ENCODE peak calls at places on chromosomes 6 and 20, in eight cellular contexts. A, E, K, Q, Y, N, X and R are unnamed samples.
A peak's percentile ranks its signal among the peaks of the same experiment; 100 is the strongest.

GRCh38 chr6:113049190-113049589 is 702.1 kb downstream of the RFPL4B start:
- DNase-seq in A (no peak), E (no peak), K (no peak), Q (no peak), Y (no peak), N (no peak), X (no peak), R (no peak)

GRCh38 chr6:52407467-52407866 is 12.7 kb upstream of the EFHC1 start:
- DNase-seq in A (peak; percentile 28), E (peak; percentile 38), K (no peak), Q (peak; percentile 37), Y (peak; percentile 54), N (no peak), X (peak; percentile 22), R (no peak)

GRCh38 chr20:62818592-62819493 is 2.0 kb downstream of the COL9A3 start:
- DNase-seq in A (no peak), E (no peak), K (no peak), Q (no peak), Y (no peak), N (peak; percentile 76), X (no peak), R (peak; percentile 86)

GRCh38 chr6:144758602-144759001 is 473.5 kb downstream of the UTRN start:
- DNase-seq in A (peak; percentile 69), E (no peak), K (no peak), Q (no peak), Y (no peak), N (no peak), X (no peak), R (no peak)

GRCh38 chr6:160142115-160142715 is 20.6 kb downstream of the SLC22A1 start:
- DNase-seq in A (no peak), E (no peak), K (no peak), Q (no peak), Y (no peak), N (no peak), X (no peak), R (no peak)

GRCh38 chr6:90110971-90111370 is 185.7 kb downstream of the BACH2 start:
- DNase-seq in A (no peak), E (no peak), K (no peak), Q (no peak), Y (peak; percentile 80), N (no peak), X (no peak), R (no peak)

GRCh38 chr6:135159531-135159930 is 21.6 kb upstream of the MYB start:
- DNase-seq in A (no peak), E (no peak), K (no peak), Q (no peak), Y (no peak), N (no peak), X (no peak), R (no peak)

GRCh38 chr6:1631251-1631650 is 21.5 kb downstream of the FOXC1 start:
- DNase-seq in A (peak; percentile 59), E (no peak), K (no peak), Q (no peak), Y (no peak), N (no peak), X (no peak), R (no peak)

GRCh38 chr6:34414999-34415858 is 10.6 kb downstream of the RPS10 start:
- DNase-seq in A (peak; percentile 61), E (no peak), K (no peak), Q (peak; percentile 51), Y (peak; percentile 56), N (no peak), X (peak; percentile 9), R (peak; percentile 57)

GRCh38 chr6:15101130-15101529 is 144.7 kb upstream of the JARID2 start:
- DNase-seq in A (no peak), E (no peak), K (no peak), Q (no peak), Y (no peak), N (no peak), X (no peak), R (no peak)

GRCh38 chr6:7390218-7390878 is 740 bp downstream of the RIOK1 start:
- DNase-seq in A (peak; percentile 93), E (no peak), K (no peak), Q (no peak), Y (no peak), N (no peak), X (no peak), R (no peak)

GRCh38 chr6:113596907-113597583 is 260.1 kb upstream of the MARCKS start:
- DNase-seq in A (peak; percentile 62), E (peak; percentile 78), K (no peak), Q (no peak), Y (no peak), N (no peak), X (no peak), R (no peak)

GRCh38 chr20:43539975-43540672 is 18.7 kb upstream of the SGK2 start:
- DNase-seq in A (no peak), E (no peak), K (no peak), Q (no peak), Y (no peak), N (no peak), X (no peak), R (no peak)

GRCh38 chr20:11692567-11692966 is 225.1 kb upstream of the BTBD3 start:
- DNase-seq in A (no peak), E (no peak), K (no peak), Q (no peak), Y (no peak), N (no peak), X (no peak), R (no peak)

GRCh38 chr6:158009935-158010585 is 28.4 kb downstream of the SYNJ2 start:
- DNase-seq in A (no peak), E (no peak), K (no peak), Q (no peak), Y (no peak), N (peak; percentile 3), X (no peak), R (peak; percentile 16)

GRCh38 chr6:89297695-89298351 is 17.3 kb downstream of the GABRR2 start:
- DNase-seq in A (peak; percentile 99), E (no peak), K (peak; percentile 99), Q (peak; percentile 66), Y (peak; percentile 10), N (peak; percentile 44), X (no peak), R (peak; percentile 65)

GRCh38 chr6:119116712-119117281 is 38.3 kb upstream of the FAM184A start:
- DNase-seq in A (no peak), E (no peak), K (no peak), Q (no peak), Y (no peak), N (no peak), X (peak; percentile 43), R (no peak)

GRCh38 chr6:22236626-22237414 is 60.0 kb downstream of the PRL start:
- DNase-seq in A (peak; percentile 95), E (no peak), K (peak; percentile 30), Q (no peak), Y (no peak), N (no peak), X (no peak), R (no peak)

GRCh38 chr20:57195023-57195758 is 71.2 kb downstream of the BMP7 start:
- DNase-seq in A (no peak), E (no peak), K (peak; percentile 58), Q (no peak), Y (no peak), N (no peak), X (no peak), R (no peak)

GRCh38 chr20:5136096-5136495 is 9.3 kb downstream of the CDS2 start:
- DNase-seq in A (no peak), E (no peak), K (no peak), Q (no peak), Y (no peak), N (no peak), X (no peak), R (no peak)